ENCODE peak calls at places on chromosomes 4 and X, in five cellular contexts. One of them, this sample, is unnamed.

GRCh38 chr4:73596001-73596400 is 24.2 kb downstream of the RASSF6 start:
- DNase-seq in endothelial cell: no peak
- DNase-seq in cerebellar cortex: no peak
- DNase-seq in activated CD4-positive, alpha-beta T cell treated with anti-CD3 and anti-CD28 coated beads, Interleukin-2, amount 50 U/mL, for 48 hours: no peak
- DNase-seq in posterior cingulate gyrus: no peak
- DNase-seq in this sample: no peak

GRCh38 chr4:47510506-47511143 is 25.6 kb downstream of the ATP10D start:
- DNase-seq in posterior cingulate gyrus: no peak
- DNase-seq in activated CD4-positive, alpha-beta T cell treated with anti-CD3 and anti-CD28 coated beads, Interleukin-2, amount 50 U/mL, for 48 hours: no peak
- DNase-seq in endothelial cell: no peak
- DNase-seq in cerebellar cortex: no peak
- DNase-seq in this sample: peak

GRCh38 chrX:128425546-128425945 is 373.3 kb upstream of the ACTRT1 start:
- DNase-seq in cerebellar cortex: no peak
- DNase-seq in activated CD4-positive, alpha-beta T cell treated with anti-CD3 and anti-CD28 coated beads, Interleukin-2, amount 50 U/mL, for 48 hours: no peak
- DNase-seq in endothelial cell: no peak
- DNase-seq in posterior cingulate gyrus: no peak
- DNase-seq in this sample: no peak

GRCh38 chrX:138748480-138748879 is 37.0 kb upstream of the FGF13 start:
- DNase-seq in endothelial cell: no peak
- DNase-seq in cerebellar cortex: peak
- DNase-seq in posterior cingulate gyrus: no peak
- DNase-seq in activated CD4-positive, alpha-beta T cell treated with anti-CD3 and anti-CD28 coated beads, Interleukin-2, amount 50 U/mL, for 48 hours: no peak
- DNase-seq in this sample: peak

GRCh38 chr4:148415500-148415899 is 26.7 kb downstream of the NR3C2 start:
- DNase-seq in cerebellar cortex: peak
- DNase-seq in posterior cingulate gyrus: no peak
- DNase-seq in activated CD4-positive, alpha-beta T cell treated with anti-CD3 and anti-CD28 coated beads, Interleukin-2, amount 50 U/mL, for 48 hours: no peak
- DNase-seq in endothelial cell: no peak
- DNase-seq in this sample: peak

GRCh38 chr4:34198966-34199365 is 2045.3 kb downstream of the ARAP2 start:
- DNase-seq in endothelial cell: no peak
- DNase-seq in posterior cingulate gyrus: no peak
- DNase-seq in activated CD4-positive, alpha-beta T cell treated with anti-CD3 and anti-CD28 coated beads, Interleukin-2, amount 50 U/mL, for 48 hours: no peak
- DNase-seq in cerebellar cortex: no peak
- DNase-seq in this sample: no peak

GRCh38 chr4:158775091-158775651 is 6.3 kb downstream of the FNIP2 start:
- DNase-seq in endothelial cell: no peak
- DNase-seq in posterior cingulate gyrus: peak
- DNase-seq in activated CD4-positive, alpha-beta T cell treated with anti-CD3 and anti-CD28 coated beads, Interleukin-2, amount 50 U/mL, for 48 hours: no peak
- DNase-seq in cerebellar cortex: no peak
- DNase-seq in this sample: no peak

GRCh38 chrX:1657367-1658082 is 42.7 kb downstream of the ASMT start:
- DNase-seq in activated CD4-positive, alpha-beta T cell treated with anti-CD3 and anti-CD28 coated beads, Interleukin-2, amount 50 U/mL, for 48 hours: peak
- DNase-seq in endothelial cell: no peak
- DNase-seq in cerebellar cortex: peak
- DNase-seq in posterior cingulate gyrus: peak
- DNase-seq in this sample: peak

GRCh38 chrX:139091878-139092277 is 380.4 kb upstream of the FGF13 start:
- DNase-seq in activated CD4-positive, alpha-beta T cell treated with anti-CD3 and anti-CD28 coated beads, Interleukin-2, amount 50 U/mL, for 48 hours: no peak
- DNase-seq in cerebellar cortex: no peak
- DNase-seq in posterior cingulate gyrus: no peak
- DNase-seq in endothelial cell: no peak
- DNase-seq in this sample: no peak